ENCODE peak calls at places on chromosome 18, in six cellular contexts. N is H9, G is IMR-90, T is mesendoderm, O is trophoblast cell, H is H1. Z is an unnamed sample.

GRCh38 chr18:76349067-76349715 is 145.9 kb downstream of the ZNF516 start:
- DNase-seq in N (peak; percentile 79), G (peak; percentile 67), T (peak; percentile 84), O (peak; percentile 29), H (peak; percentile 41), Z (peak; percentile 83)

GRCh38 chr18:34609991-34610658 is 100.0 kb upstream of the DTNA start:
- DNase-seq in N (no peak), G (no peak), T (peak; percentile 54), O (no peak), H (no peak), Z (no peak)

GRCh38 chr18:55275042-55275897 is 312.7 kb downstream of the TCF4 start:
- DNase-seq in N (no peak), G (peak; percentile 82), T (peak; percentile 40), O (peak; percentile 27), H (no peak), Z (no peak)

GRCh38 chr18:43587538-43588153 is 310.4 kb upstream of the SYT4 start:
- DNase-seq in N (no peak), G (peak; percentile 41), T (peak; percentile 47), O (no peak), H (no peak), Z (peak; percentile 8)

GRCh38 chr18:60292186-60292585 is 80.4 kb downstream of the MC4R start:
- DNase-seq in N (no peak), G (no peak), T (no peak), O (no peak), H (no peak), Z (no peak)

GRCh38 chr18:58691256-58691655 is 20.0 kb downstream of the MALT1 start:
- DNase-seq in N (no peak), G (no peak), T (no peak), O (peak; percentile 30), H (no peak), Z (no peak)

GRCh38 chr18:44741070-44741469 is 60.4 kb downstream of the SETBP1 start:
- DNase-seq in N (no peak), G (no peak), T (no peak), O (no peak), H (no peak), Z (no peak)

GRCh38 chr18:74380916-74381315 is 65.3 kb downstream of the C18orf63 start:
- DNase-seq in N (no peak), G (no peak), T (no peak), O (no peak), H (no peak), Z (no peak)

GRCh38 chr18:70149616-70150301 is 55.7 kb downstream of the RTTN start:
- DNase-seq in N (no peak), G (no peak), T (no peak), O (no peak), H (no peak), Z (no peak)

GRCh38 chr18:68520406-68521075 is 194.4 kb downstream of the TMX3 start:
- DNase-seq in N (no peak), G (peak; percentile 81), T (no peak), O (no peak), H (no peak), Z (no peak)

GRCh38 chr18:8721094-8721669 is 15.8 kb downstream of the MTCL1 start:
- DNase-seq in N (no peak), G (no peak), T (peak; percentile 32), O (no peak), H (no peak), Z (no peak)

GRCh38 chr18:59818769-59819168 is 81.0 kb upstream of the PMAIP1 start:
- DNase-seq in N (no peak), G (no peak), T (no peak), O (no peak), H (no peak), Z (no peak)

DNA sequence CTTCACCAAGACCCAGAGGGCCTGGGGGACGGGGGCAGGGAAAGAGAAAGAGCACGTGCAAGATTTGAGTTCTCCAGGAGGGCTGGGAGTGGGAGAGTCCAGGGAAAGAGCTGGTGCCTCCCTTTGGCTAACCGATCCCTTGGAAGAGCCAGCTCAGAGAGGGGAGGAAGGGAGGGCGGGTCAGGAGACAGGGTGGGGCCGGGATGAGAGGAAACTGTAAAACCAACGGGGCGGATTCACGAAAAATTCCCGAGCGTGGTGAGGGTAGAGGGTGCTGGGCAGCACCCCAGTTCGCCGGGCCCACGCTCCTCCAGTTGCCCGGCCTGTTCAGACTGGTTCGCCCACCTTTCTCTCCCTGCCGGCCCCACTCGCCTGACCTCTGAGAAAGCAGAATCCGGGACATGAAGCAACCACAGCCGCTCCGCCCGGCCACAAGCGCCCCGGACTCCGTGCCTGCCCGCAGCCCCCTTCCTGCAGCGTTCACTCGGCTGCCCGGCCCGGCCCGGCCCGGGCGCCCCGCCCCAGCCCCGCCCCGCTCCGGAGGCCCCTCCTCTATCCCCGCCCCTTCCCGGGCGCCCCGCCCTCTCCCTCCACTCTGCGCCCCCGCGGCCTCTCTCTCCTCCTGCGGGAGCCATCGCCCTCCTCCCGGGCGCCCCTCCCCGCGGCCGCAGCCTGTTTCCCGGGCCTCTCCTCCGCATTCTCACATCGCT is 230.9 kb upstream of the SMAD2 start:
- DNase-seq in N (peak; percentile 82), G (peak; percentile 5), T (peak; percentile 78), O (peak; percentile 53), H (no peak), Z (peak; percentile 66)
- H2BK120ac ChIP-seq in N (no peak overlapping the region), G (no peak overlapping the region), T (no peak overlapping the region), O (peak overlapping the region; percentile 9), H (no peak overlapping the region), Z (no peak overlapping the region)

GRCh38 chr18:14979875-14980274 is 231.9 kb downstream of the ANKRD30B start:
- DNase-seq in N (no peak), G (no peak), T (no peak), O (no peak), H (no peak), Z (no peak)

GRCh38 chr18:14975431-14975830 is 227.5 kb downstream of the ANKRD30B start:
- DNase-seq in N (no peak), G (no peak), T (no peak), O (no peak), H (no peak), Z (no peak)

GRCh38 chr18:14978191-14978590 is 230.2 kb downstream of the ANKRD30B start:
- DNase-seq in N (no peak), G (no peak), T (no peak), O (no peak), H (no peak), Z (no peak)

GRCh38 chr18:14976736-14977430 is 228.9 kb downstream of the ANKRD30B start:
- DNase-seq in N (no peak), G (no peak), T (peak; percentile 8), O (no peak), H (no peak), Z (no peak)

DNA sequence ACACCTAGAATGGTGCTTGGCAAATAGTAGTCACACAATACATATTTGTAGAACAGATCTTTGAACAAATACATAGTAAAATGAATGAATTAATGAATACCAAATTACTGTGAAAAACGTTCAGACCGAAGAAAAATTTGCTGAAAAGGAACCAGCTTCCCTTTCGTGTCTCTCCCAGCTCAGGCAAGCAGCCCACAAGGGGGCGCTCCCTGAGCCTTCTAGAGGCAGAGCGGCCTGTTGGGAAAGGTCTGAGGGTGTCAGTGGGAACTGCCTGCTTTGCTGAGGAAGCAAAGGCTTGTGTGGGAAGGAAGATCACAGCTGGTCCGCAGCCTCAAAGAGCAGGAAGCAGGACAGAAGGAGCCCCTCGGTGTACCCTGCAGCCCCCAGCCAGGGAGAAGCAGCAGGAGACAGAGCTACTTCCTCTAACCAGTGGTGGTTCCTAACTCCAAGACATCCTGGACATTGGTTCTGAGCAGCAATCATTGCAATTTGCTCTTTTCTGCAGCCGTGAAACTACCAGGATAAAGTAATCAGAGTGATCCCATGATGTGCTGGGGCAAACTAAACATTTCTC is 231.1 kb downstream of the ANKRD30B start:
- DNase-seq in N (no peak), G (no peak), T (peak; percentile 55), O (peak; percentile 20), H (no peak), Z (peak; percentile 5)
- H2BK120ac ChIP-seq in N (no peak overlapping the region), G (no peak overlapping the region), T (no peak overlapping the region), O (no peak overlapping the region), H (no peak overlapping the region), Z (no peak overlapping the region)

DNA sequence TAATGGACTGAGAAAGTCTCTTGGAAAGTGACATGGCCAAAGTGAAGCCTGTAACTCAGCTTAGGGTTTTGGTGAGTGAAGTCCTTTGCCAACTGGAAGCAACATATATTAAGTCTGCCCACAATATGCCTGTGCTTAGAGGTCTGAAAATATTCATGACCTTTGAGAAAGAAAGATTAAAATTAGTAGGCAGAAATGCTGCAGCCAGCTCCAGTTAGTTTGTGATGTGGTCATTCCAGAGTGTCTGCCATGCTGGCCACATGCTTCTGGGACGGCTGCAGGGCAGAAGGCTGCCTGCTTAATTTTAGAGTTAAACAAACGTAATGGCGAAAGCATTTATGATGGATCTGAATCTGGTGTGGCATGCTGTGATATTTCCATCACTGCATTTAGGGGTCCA is 95.4 kb downstream of the FHOD3 start:
- DNase-seq in N (no peak), G (no peak), T (no peak), O (peak; percentile 58), H (no peak), Z (no peak)
- H2BK120ac ChIP-seq in N (no peak overlapping the region), G (no peak overlapping the region), T (no peak overlapping the region), O (no peak overlapping the region), H (no peak overlapping the region), Z (no peak overlapping the region)

GRCh38 chr18:37403100-37403781 is 162.4 kb downstream of the CELF4 start:
- DNase-seq in N (no peak), G (peak; percentile 86), T (peak; percentile 86), O (peak; percentile 19), H (no peak), Z (no peak)

GRCh38 chr18:37403788-37404187 is 161.8 kb downstream of the CELF4 start:
- DNase-seq in N (no peak), G (no peak), T (no peak), O (no peak), H (no peak), Z (no peak)

GRCh38 chr18:37400832-37401231 is 164.8 kb downstream of the CELF4 start:
- DNase-seq in N (no peak), G (no peak), T (no peak), O (no peak), H (no peak), Z (no peak)

GRCh38 chr18:37405229-37405628 is 160.4 kb downstream of the CELF4 start:
- DNase-seq in N (no peak), G (no peak), T (no peak), O (no peak), H (no peak), Z (no peak)

GRCh38 chr18:37402735-37403099 is 162.9 kb downstream of the CELF4 start:
- DNase-seq in N (no peak), G (no peak), T (no peak), O (no peak), H (no peak), Z (no peak)
- H2BK120ac ChIP-seq in N (no peak overlapping the region), G (peak overlapping the region; percentile 97), T (no peak overlapping the region), O (no peak overlapping the region), H (no peak overlapping the region), Z (no peak overlapping the region)

GRCh38 chr18:63237911-63238710 is 81.5 kb downstream of the BCL2 start:
- DNase-seq in N (peak; percentile 61), G (peak; percentile 85), T (peak; percentile 88), O (peak; percentile 90), H (peak; percentile 17), Z (peak; percentile 75)
- H2BK120ac ChIP-seq in N (no peak overlapping the region), G (peak overlapping the region; percentile 76), T (no peak overlapping the region), O (peak overlapping the region; percentile 11), H (no peak overlapping the region), Z (no peak overlapping the region)

GRCh38 chr18:2905802-2906521 is 59.2 kb downstream of the EMILIN2 start:
- DNase-seq in N (peak; percentile 64), G (no peak), T (peak; percentile 62), O (no peak), H (no peak), Z (no peak)
- H2BK120ac ChIP-seq in N (no peak overlapping the region), G (no peak overlapping the region), T (peak overlapping the region; percentile 34), O (peak overlapping the region; percentile 91), H (no peak overlapping the region), Z (no peak overlapping the region)

GRCh38 chr18:23401400-23402347 is 51.4 kb upstream of the RIOK3 start:
- DNase-seq in N (peak; percentile 67), G (peak; percentile 73), T (peak; percentile 89), O (no peak), H (no peak), Z (peak; percentile 59)
- H2BK120ac ChIP-seq in N (no peak overlapping the region), G (peak overlapping the region; percentile 90), T (no peak overlapping the region), O (peak overlapping the region; percentile 95), H (no peak overlapping the region), Z (no peak overlapping the region)